ENCODE peak calls at places on chromosomes 5 and 9, in ten cellular contexts. S is MM.1S; B is CD4-positive, alpha-beta T cell; W is left ventricle myocardium inferior; R is heart left ventricle; C is sigmoid colon; Q is spleen; K is IMR-90; H is H1; O is SJCRH30. F is an unnamed sample.

GRCh38 chr5:115309751-115310370 is 13.4 kb upstream of the CCDC112 start:
- DNase-seq in S (peak; percentile 55), B (no peak), W (no peak), R (no peak), C (no peak), Q (no peak), K (peak; percentile 58), H (no peak), O (peak; percentile 65), F (no peak)

GRCh38 chr5:145237843-145238242 is 597.3 kb downstream of the PRELID2 start:
- DNase-seq in S (peak; percentile 68), B (no peak), W (no peak), R (no peak), C (no peak), Q (no peak), K (peak; percentile 24), H (peak; percentile 68), O (peak; percentile 79), F (no peak)

GRCh38 chr5:126031989-126032716 is 391.1 kb upstream of the GRAMD2B start:
- DNase-seq in S (no peak), B (no peak), W (peak; percentile 68), R (peak; percentile 86), C (no peak), Q (no peak), K (peak; percentile 35), H (no peak), O (peak; percentile 58), F (no peak)

GRCh38 chr5:120655828-120656435 is 191.8 kb downstream of the PRR16 start:
- DNase-seq in S (peak; percentile 43), B (no peak), W (no peak), R (no peak), C (no peak), Q (no peak), K (peak; percentile 22), H (peak; percentile 53), O (peak; percentile 50), F (no peak)

GRCh38 chr5:123735384-123735783 is 223.4 kb downstream of the CSNK1G3 start:
- DNase-seq in S (no peak), B (no peak), W (no peak), R (no peak), C (no peak), Q (no peak), K (no peak), H (no peak), O (no peak), F (no peak)

GRCh38 chr5:97167435-97167834 is 15.6 kb downstream of the RIOK2 start:
- DNase-seq in S (peak; percentile 25), B (no peak), W (no peak), R (no peak), C (no peak), Q (no peak), K (no peak), H (no peak), O (no peak), F (no peak)

GRCh38 chr9:755454-756381 is 85.8 kb upstream of the DMRT1 start:
- DNase-seq in S (no peak), B (no peak), W (no peak), R (no peak), C (peak; percentile 37), Q (no peak), K (peak; percentile 92), H (peak; percentile 36), O (peak; percentile 79), F (no peak)

GRCh38 chr5:119527346-119527745 is 75.0 kb downstream of the HSD17B4 start:
- DNase-seq in S (no peak), B (no peak), W (no peak), R (no peak), C (no peak), Q (no peak), K (peak; percentile 36), H (no peak), O (no peak), F (no peak)

DNA sequence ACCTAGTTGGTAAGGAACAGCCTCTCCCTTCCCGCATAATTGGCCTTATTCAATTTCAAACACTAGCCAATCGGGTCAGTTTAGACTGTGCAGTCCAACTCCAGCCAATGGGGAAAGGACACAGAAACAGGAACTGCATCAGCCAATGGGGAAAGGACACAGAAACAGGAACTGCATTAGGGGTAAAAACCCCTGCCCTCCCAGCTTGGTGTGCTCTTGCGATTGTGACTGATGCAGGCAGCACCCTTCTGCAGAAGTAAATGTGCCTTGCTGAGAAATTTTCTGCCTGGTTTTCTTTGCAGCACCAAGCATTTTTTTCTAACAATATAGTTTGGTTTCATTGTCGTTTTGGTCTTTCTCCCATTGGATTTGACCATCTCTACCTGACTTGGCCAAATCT is 8.6 kb upstream of the GLT6D1 start:
- DNase-seq in S (no peak), B (no peak), W (no peak), R (no peak), C (no peak), Q (no peak), K (no peak), H (no peak), O (no peak), F (no peak)
- H3K9me3 ChIP-seq in S (peaks cover 5% of the 10 kb centered on the region), B (peaks cover 38% of the 10 kb centered on the region), W (peaks cover 67% of the 10 kb centered on the region), R (peaks cover 39% of the 10 kb centered on the region), C (peaks cover 36% of the 10 kb centered on the region), Q (peaks cover 69% of the 10 kb centered on the region), K (peaks cover 23% of the 10 kb centered on the region), H (peaks cover 17% of the 10 kb centered on the region), O (peaks cover 26% of the 10 kb centered on the region), F (peaks cover 15% of the 10 kb centered on the region)

GRCh38 chr5:141182248-141182647 is at the start of gene PCDHB16:
- DNase-seq in S (no peak), B (no peak), W (no peak), R (peak; percentile 41), C (peak; percentile 74), Q (no peak), K (peak; percentile 32), H (peak; percentile 78), O (no peak), F (no peak)
- H3K9me3 ChIP-seq in S (no peaks in the 10 kb centered on the region), B (peaks cover 17% of the 10 kb centered on the region), W (peaks cover 89% of the 10 kb centered on the region), R (peaks cover 32% of the 10 kb centered on the region), C (peaks cover 3% of the 10 kb centered on the region), Q (peaks cover 54% of the 10 kb centered on the region), K (peaks cover 23% of the 10 kb centered on the region), H (no peaks in the 10 kb centered on the region), O (peaks cover 12% of the 10 kb centered on the region), F (peaks cover 26% of the 10 kb centered on the region)

GRCh38 chr9:112545237-112545636 is 58.6 kb downstream of the KIAA1958 start:
- DNase-seq in S (no peak), B (no peak), W (no peak), R (no peak), C (no peak), Q (no peak), K (no peak), H (no peak), O (no peak), F (no peak)
- H3K9me3 ChIP-seq in S (no peaks in the 10 kb centered on the region), B (no peaks in the 10 kb centered on the region), W (no peaks in the 10 kb centered on the region), R (no peaks in the 10 kb centered on the region), C (no peaks in the 10 kb centered on the region), Q (no peaks in the 10 kb centered on the region), K (no peaks in the 10 kb centered on the region), H (peaks cover 5% of the 10 kb centered on the region), O (no peaks in the 10 kb centered on the region), F (no peaks in the 10 kb centered on the region)

GRCh38 chr9:138118601-138119071 is 241.1 kb downstream of the CACNA1B start:
- DNase-seq in S (no peak), B (no peak), W (no peak), R (no peak), C (no peak), Q (peak; percentile 56), K (no peak), H (no peak), O (no peak), F (no peak)
- H3K9me3 ChIP-seq in S (no peaks in the 10 kb centered on the region), B (no peaks in the 10 kb centered on the region), W (no peaks in the 10 kb centered on the region), R (no peaks in the 10 kb centered on the region), C (no peaks in the 10 kb centered on the region), Q (no peaks in the 10 kb centered on the region), K (peaks cover 74% of the 10 kb centered on the region), H (peaks cover 73% of the 10 kb centered on the region), O (no peaks in the 10 kb centered on the region), F (no peaks in the 10 kb centered on the region)

GRCh38 chr5:116709082-116709481 is 134.5 kb upstream of the SEMA6A start:
- DNase-seq in S (no peak), B (no peak), W (no peak), R (no peak), C (no peak), Q (no peak), K (no peak), H (no peak), O (no peak), F (no peak)

GRCh38 chr5:116702776-116703175 is 128.2 kb upstream of the SEMA6A start:
- DNase-seq in S (no peak), B (no peak), W (no peak), R (no peak), C (no peak), Q (no peak), K (no peak), H (no peak), O (no peak), F (no peak)

GRCh38 chr5:116699348-116699747 is 124.7 kb upstream of the SEMA6A start:
- DNase-seq in S (no peak), B (no peak), W (no peak), R (no peak), C (no peak), Q (no peak), K (no peak), H (no peak), O (no peak), F (no peak)

GRCh38 chr5:116703923-116704322 is 129.3 kb upstream of the SEMA6A start:
- DNase-seq in S (no peak), B (no peak), W (no peak), R (no peak), C (no peak), Q (no peak), K (no peak), H (no peak), O (no peak), F (no peak)
- H3K9me3 ChIP-seq in S (no peaks in the 10 kb centered on the region), B (no peaks in the 10 kb centered on the region), W (no peaks in the 10 kb centered on the region), R (no peaks in the 10 kb centered on the region), C (no peaks in the 10 kb centered on the region), Q (no peaks in the 10 kb centered on the region), K (no peaks in the 10 kb centered on the region), H (no peaks in the 10 kb centered on the region), O (no peaks in the 10 kb centered on the region), F (no peaks in the 10 kb centered on the region)

DNA sequence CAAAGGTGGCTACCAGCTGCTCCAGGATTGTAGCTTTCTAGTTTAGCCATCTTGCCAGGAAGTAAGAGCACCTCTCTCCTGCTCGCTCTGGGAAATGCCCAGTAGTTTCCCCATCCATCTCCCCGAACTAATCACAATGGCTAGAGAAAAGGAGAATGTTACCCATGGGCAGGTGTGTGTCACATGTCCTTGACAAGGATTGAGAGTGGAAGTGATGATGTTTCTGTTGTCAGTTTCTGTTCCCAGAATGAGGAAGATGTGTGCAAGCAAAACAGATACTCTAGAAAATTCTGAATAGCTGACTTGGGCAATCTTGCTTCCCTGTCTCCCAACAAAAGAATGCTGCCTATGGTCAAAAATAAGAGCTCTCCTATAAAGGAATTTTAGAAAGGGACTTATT is 429.5 kb downstream of the EBF1 start:
- DNase-seq in S (peak; percentile 28), B (no peak), W (no peak), R (no peak), C (no peak), Q (no peak), K (no peak), H (no peak), O (no peak), F (no peak)
- H3K9me3 ChIP-seq in S (no peaks in the 10 kb centered on the region), B (peaks cover 6% of the 10 kb centered on the region), W (peaks cover 24% of the 10 kb centered on the region), R (no peaks in the 10 kb centered on the region), C (no peaks in the 10 kb centered on the region), Q (peaks cover 23% of the 10 kb centered on the region), K (no peaks in the 10 kb centered on the region), H (peaks cover 5% of the 10 kb centered on the region), O (peaks cover 6% of the 10 kb centered on the region), F (no peaks in the 10 kb centered on the region)

GRCh38 chr5:165286692-165287091 is 1781.3 kb downstream of the MAT2B start:
- DNase-seq in S (no peak), B (no peak), W (no peak), R (no peak), C (no peak), Q (peak; percentile 52), K (no peak), H (no peak), O (no peak), F (no peak)
- H3K9me3 ChIP-seq in S (no peaks in the 10 kb centered on the region), B (no peaks in the 10 kb centered on the region), W (peaks cover 9% of the 10 kb centered on the region), R (no peaks in the 10 kb centered on the region), C (peaks cover 5% of the 10 kb centered on the region), Q (no peaks in the 10 kb centered on the region), K (no peaks in the 10 kb centered on the region), H (no peaks in the 10 kb centered on the region), O (no peaks in the 10 kb centered on the region), F (no peaks in the 10 kb centered on the region)